ENCODE peak calls at places on chromosome 20, in seven cellular contexts. I is uterus, F is left ventricle myocardium inferior, P is WERI-Rb-1, K is fibroblast of lung, R is tibial artery, Z is thyroid gland. U is an unnamed sample.

GRCh38 chr20:61556116-61556515 is 304.1 kb downstream of the CDH4 start:
- DNase-seq in I (no peak), F (no peak), P (no peak), K (peak; percentile 95), R (no peak), Z (no peak), U (no peak)

GRCh38 chr20:3679749-3680700 is 1.8 kb downstream of the ADAM33 start:
- DNase-seq in I (peak; percentile 89), F (peak; percentile 56), P (no peak), K (peak; percentile 79), R (peak; percentile 87), Z (no peak), U (peak; percentile 93)

GRCh38 chr20:37313546-37314091 is 24.2 kb downstream of the MANBAL start:
- DNase-seq in I (no peak), F (no peak), P (no peak), K (no peak), R (no peak), Z (no peak), U (peak; percentile 72)

GRCh38 chr20:6663751-6664388 is 103.6 kb upstream of the BMP2 start:
- DNase-seq in I (no peak), F (no peak), P (no peak), K (peak; percentile 35), R (no peak), Z (no peak), U (no peak)

GRCh38 chr20:63440366-63440955 is 32.0 kb downstream of the KCNQ2 start:
- DNase-seq in I (no peak), F (no peak), P (no peak), K (no peak), R (no peak), Z (no peak), U (no peak)

GRCh38 chr20:15642676-15643075 is 930.6 kb downstream of the KIF16B start:
- DNase-seq in I (no peak), F (no peak), P (no peak), K (peak; percentile 3), R (peak; percentile 65), Z (no peak), U (no peak)

GRCh38 chr20:774016-774679 is 5.8 kb upstream of the SLC52A3 start:
- DNase-seq in I (no peak), F (no peak), P (no peak), K (no peak), R (no peak), Z (no peak), U (peak; percentile 78)

GRCh38 chr20:5261763-5262162 is 55.0 kb downstream of the PROKR2 start:
- DNase-seq in I (no peak), F (no peak), P (no peak), K (no peak), R (no peak), Z (no peak), U (no peak)

GRCh38 chr20:1376453-1377270 is 16.2 kb downstream of the FKBP1A start:
- DNase-seq in I (no peak), F (no peak), P (no peak), K (no peak), R (no peak), Z (no peak), U (no peak)

GRCh38 chr20:5526516-5526915 is 209.8 kb upstream of the PROKR2 start:
- DNase-seq in I (no peak), F (no peak), P (no peak), K (no peak), R (no peak), Z (no peak), U (no peak)

GRCh38 chr20:47544852-47545251 is 43.2 kb downstream of the NCOA3 start:
- DNase-seq in I (no peak), F (no peak), P (no peak), K (peak; percentile 58), R (no peak), Z (no peak), U (no peak)

GRCh38 chr20:25148982-25149846 is 46.3 kb upstream of the ENTPD6 start:
- DNase-seq in I (no peak), F (no peak), P (no peak), K (no peak), R (no peak), Z (peak; percentile 57), U (no peak)

GRCh38 chr20:4896971-4897497 is 104.3 kb downstream of the SLC23A2 start:
- DNase-seq in I (no peak), F (no peak), P (peak; percentile 50), K (no peak), R (no peak), Z (no peak), U (no peak)

GRCh38 chr20:36835025-36835424 is 40.9 kb upstream of the TLDC2 start:
- DNase-seq in I (no peak), F (no peak), P (no peak), K (no peak), R (no peak), Z (no peak), U (no peak)

GRCh38 chr20:32661820-32662528 is 11.8 kb downstream of the C20orf203 start:
- DNase-seq in I (no peak), F (no peak), P (no peak), K (no peak), R (no peak), Z (no peak), U (no peak)

GRCh38 chr20:62019144-62019805 is 46.4 kb downstream of the TAF4 start:
- DNase-seq in I (no peak), F (no peak), P (no peak), K (no peak), R (no peak), Z (no peak), U (no peak)

DNA sequence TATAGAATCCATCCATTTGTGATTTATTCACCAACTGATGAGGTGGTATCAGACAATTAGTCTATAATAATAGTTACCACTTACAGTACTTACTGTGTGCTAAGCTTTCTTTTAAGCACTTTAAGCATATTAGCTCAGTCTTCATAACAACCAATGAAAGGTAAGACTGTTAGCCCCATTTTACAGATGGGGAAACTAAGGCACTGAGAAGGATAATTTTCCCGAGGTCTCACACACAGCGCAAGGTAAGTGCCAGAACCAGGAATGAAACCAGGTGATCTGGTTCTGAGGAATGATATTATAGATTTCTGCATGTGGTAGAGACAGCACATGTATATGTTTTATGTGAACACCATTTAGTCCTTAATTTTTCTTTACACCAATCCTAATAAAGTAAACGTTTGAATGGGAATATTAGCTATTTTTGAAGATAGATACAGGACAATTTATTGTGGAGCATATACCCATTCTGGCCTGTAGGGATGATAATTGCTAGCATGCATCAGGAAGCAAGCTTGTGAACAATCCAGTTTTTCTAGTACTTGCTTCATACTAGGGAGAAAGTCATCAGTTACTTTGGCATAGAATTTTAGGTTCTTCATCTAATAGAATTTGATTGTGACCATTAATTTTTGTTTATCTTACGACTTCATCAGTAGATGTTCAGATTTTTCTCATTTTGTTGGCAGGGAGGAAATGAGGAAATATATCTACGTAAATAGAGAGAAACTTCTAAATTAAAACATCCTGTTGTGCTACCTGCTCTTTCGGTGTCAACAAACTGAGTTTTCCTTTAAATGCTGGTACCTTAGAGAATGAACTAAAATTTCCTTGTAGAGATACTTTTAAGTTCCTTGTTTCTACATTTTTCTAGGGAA is 3.0 kb downstream of the YWHAB start:
- DNase-seq in I (no peak), F (no peak), P (no peak), K (no peak), R (no peak), Z (no peak), U (no peak)
- TF ChIP-seq CTCF in I (no peak), F (peak; percentile 29), P (no peak), K (no peak), R (no peak), Z (peak; percentile 50), U (no peak)

DNA sequence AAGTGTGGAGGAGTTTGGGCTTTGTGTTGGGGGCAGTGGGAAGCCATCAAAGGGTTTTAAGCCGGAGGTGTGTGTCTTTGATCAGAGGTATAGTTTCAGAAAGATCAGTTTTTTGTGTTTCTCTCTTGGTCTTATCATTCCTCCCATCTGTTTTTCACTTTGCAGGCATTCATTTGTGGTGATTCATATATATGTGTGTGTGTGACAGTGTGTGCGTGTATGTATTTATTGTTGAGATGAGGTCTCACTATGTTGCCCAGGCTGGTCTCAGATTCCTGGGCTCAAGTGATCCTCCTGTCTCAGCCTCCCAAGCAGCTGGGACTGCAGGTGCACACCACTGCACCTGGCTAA is 11.1 kb upstream of the SERINC3 start:
- DNase-seq in I (no peak), F (no peak), P (no peak), K (peak; percentile 54), R (no peak), Z (no peak), U (no peak)
- H3K4me3 ChIP-seq in I (peak overlapping the region; percentile 59), F (peak overlapping the region; percentile 80), P (no peak overlapping the region), K (peak overlapping the region; percentile 48), R (peak overlapping the region; percentile 69), Z (no peak overlapping the region), U (no peak overlapping the region)

GRCh38 chr20:18794428-18794787 is 19.2 kb upstream of the SCP2D1 start:
- DNase-seq in I (no peak), F (no peak), P (no peak), K (no peak), R (no peak), Z (no peak), U (no peak)

GRCh38 chr20:18796282-18796833 is 17.2 kb upstream of the SCP2D1 start:
- DNase-seq in I (no peak), F (no peak), P (no peak), K (no peak), R (no peak), Z (no peak), U (no peak)

GRCh38 chr20:18795366-18795765 is 18.2 kb upstream of the SCP2D1 start:
- DNase-seq in I (no peak), F (no peak), P (no peak), K (no peak), R (no peak), Z (no peak), U (no peak)

GRCh38 chr20:18790787-18791186 is 22.8 kb upstream of the SCP2D1 start:
- DNase-seq in I (peak; percentile 32), F (no peak), P (no peak), K (no peak), R (no peak), Z (no peak), U (no peak)

GRCh38 chr20:18793625-18794427 is 19.8 kb upstream of the SCP2D1 start:
- DNase-seq in I (peak; percentile 91), F (peak; percentile 88), P (peak; percentile 85), K (peak; percentile 86), R (peak; percentile 92), Z (peak; percentile 90), U (peak; percentile 93)
- TF ChIP-seq CTCF in I (no peak), F (peak; percentile 7), P (peak; percentile 17), K (no peak), R (no peak), Z (peak; percentile 14), U (no peak)

DNA sequence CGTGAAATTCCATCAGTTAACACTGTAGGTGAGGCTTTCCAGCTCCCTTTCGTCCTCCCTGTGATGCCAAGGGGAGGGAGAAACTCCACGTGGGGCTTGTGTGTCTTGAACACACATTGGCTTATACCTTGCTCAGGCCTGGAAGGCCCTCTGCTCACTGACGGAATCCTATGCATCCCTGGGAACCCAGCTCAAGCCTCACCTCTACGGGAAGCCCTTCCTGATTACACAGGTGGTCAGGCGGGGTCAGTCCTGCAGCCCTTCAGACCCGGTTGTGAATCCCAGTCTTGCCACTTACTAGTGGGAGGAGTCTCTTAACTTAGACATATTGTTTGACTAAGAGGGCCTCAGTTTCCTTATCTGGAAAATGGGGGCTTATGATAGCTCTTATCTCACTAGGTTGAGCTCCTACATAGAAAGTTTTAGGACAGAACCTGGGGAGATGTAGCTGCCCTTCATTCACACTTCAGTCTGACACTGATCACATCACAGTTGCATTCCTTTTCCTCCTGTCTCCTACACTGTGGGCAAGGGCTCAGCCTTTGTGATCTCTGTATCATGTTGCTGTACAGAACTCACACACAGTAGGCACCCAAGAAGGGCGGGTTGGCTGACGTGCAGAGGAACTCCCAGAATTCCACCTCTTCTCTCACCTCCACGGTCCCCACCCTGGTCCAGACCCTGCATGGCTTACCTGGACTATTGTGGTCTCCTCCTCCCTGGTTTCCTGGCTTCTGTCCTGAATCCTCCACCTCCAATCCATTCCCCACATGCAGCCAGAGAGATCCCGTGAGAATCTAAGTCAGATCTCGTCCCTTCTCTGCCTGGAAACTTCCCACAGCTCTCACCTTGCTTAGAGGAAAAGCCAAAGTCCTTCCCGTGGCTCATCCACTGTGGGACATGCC is 129.6 kb downstream of the CEBPB start:
- DNase-seq in I (no peak), F (no peak), P (no peak), K (peak; percentile 8), R (peak; percentile 57), Z (no peak), U (peak; percentile 16)
- H3K4me3 ChIP-seq in I (peak overlapping the region; percentile 43), F (no peak overlapping the region), P (no peak overlapping the region), K (no peak overlapping the region), R (peak overlapping the region; percentile 42), Z (no peak overlapping the region), U (no peak overlapping the region)